ENCODE peak calls at places on chromosome 18, in four cellular contexts. F is GM12892, E is type B pancreatic cell, C is retina. I is an unnamed sample.

GRCh38 chr18:25247725-25248124 is 104.2 kb downstream of the ZNF521 start:
- DNase-seq in F (no peak), E (no peak), C (no peak), I (no peak)

GRCh38 chr18:49041677-49042570 is 91.2 kb upstream of the SMAD7 start:
- DNase-seq in F (no peak), E (no peak), C (no peak), I (no peak)

GRCh38 chr18:49178736-49179135 is 228.0 kb upstream of the SMAD7 start:
- DNase-seq in F (no peak), E (no peak), C (no peak), I (no peak)

GRCh38 chr18:5879479-5879882 is 15.8 kb downstream of the TMEM200C start:
- DNase-seq in F (no peak), E (no peak), C (no peak), I (no peak)

GRCh38 chr18:26568926-26569700 is 20.8 kb upstream of the KCTD1 start:
- DNase-seq in F (no peak), E (no peak), C (no peak), I (no peak)

GRCh38 chr18:79609841-79610281 is 69.7 kb upstream of the CTDP1 start:
- DNase-seq in F (no peak), E (no peak), C (no peak), I (no peak)

GRCh38 chr18:48300463-48300961 is 108.7 kb downstream of the ZBTB7C start:
- DNase-seq in F (no peak), E (no peak), C (peak), I (no peak)

GRCh38 chr18:77071061-77071460 is 61.5 kb downstream of the MBP start:
- DNase-seq in F (no peak), E (no peak), C (no peak), I (no peak)

GRCh38 chr18:65221736-65222135 is 529.1 kb upstream of the CDH7 start:
- DNase-seq in F (no peak), E (no peak), C (no peak), I (no peak)

GRCh38 chr18:35525795-35526475 is 28.2 kb upstream of the INO80C start:
- DNase-seq in F (no peak), E (no peak), C (no peak), I (no peak)

GRCh38 chr18:32378705-32379104 is 92.0 kb downstream of the GAREM1 start:
- DNase-seq in F (no peak), E (no peak), C (no peak), I (no peak)

GRCh38 chr18:7482342-7482741 is 84.8 kb upstream of the PTPRM start:
- DNase-seq in F (no peak), E (no peak), C (no peak), I (no peak)

GRCh38 chr18:36464126-36464651 is 166.7 kb downstream of the FHOD3 start:
- DNase-seq in F (no peak), E (no peak), C (no peak), I (no peak)

GRCh38 chr18:52907522-52907921 is 567.5 kb downstream of the DCC start:
- DNase-seq in F (no peak), E (no peak), C (no peak), I (no peak)

GRCh38 chr18:26757263-26758019 is 108.1 kb downstream of the AQP4 start:
- DNase-seq in F (no peak), E (no peak), C (no peak), I (no peak)

GRCh38 chr18:4399929-4400328 is 55.2 kb downstream of the DLGAP1 start:
- DNase-seq in F (no peak), E (no peak), C (no peak), I (no peak)

GRCh38 chr18:29586210-29586609 is 1409.3 kb upstream of the CDH2 start:
- DNase-seq in F (no peak), E (no peak), C (no peak), I (no peak)

GRCh38 chr18:78895207-78896001 is 84.2 kb upstream of the SALL3 start:
- DNase-seq in F (no peak), E (no peak), C (no peak), I (no peak)

GRCh38 chr18:36066001-36066400 is 1.4 kb downstream of the RPRD1A start:
- DNase-seq in F (no peak), E (no peak), C (no peak), I (no peak)